ENCODE peak calls at places on chromosome 7, in five cellular contexts. U, V, A, D and J are unnamed samples.

GRCh38 chr7:124784879-124785818 is 19.6 kb upstream of the GPR37 start:
- DNase-seq in A (peak; percentile 14), V (peak; percentile 27), U (peak; percentile 21), D (peak; percentile 21), J (peak; percentile 75)

GRCh38 chr7:157193274-157193673 is 54.5 kb downstream of the UBE3C start:
- DNase-seq in A (no peak), D (no peak), U (no peak), V (no peak), J (no peak)

GRCh38 chr7:91126762-91127161 is 137.5 kb upstream of the FZD1 start:
- DNase-seq in U (no peak), V (no peak), A (no peak), D (no peak), J (no peak)

GRCh38 chr7:159109092-159110035 is 35.3 kb downstream of the VIPR2 start:
- DNase-seq in A (no peak), D (no peak), V (no peak), U (no peak), J (no peak)

GRCh38 chr7:50393547-50394252 is 56.5 kb downstream of the FIGNL1 start:
- DNase-seq in D (no peak), A (no peak), V (no peak), U (no peak), J (no peak)

GRCh38 chr7:69814421-69814962 is 216.2 kb downstream of the AUTS2 start:
- DNase-seq in U (no peak), A (peak; percentile 8), D (peak; percentile 12), V (no peak), J (peak; percentile 37)

GRCh38 chr7:133850497-133851070 is 276.6 kb upstream of the LRGUK start:
- DNase-seq in D (no peak), U (no peak), V (no peak), A (no peak), J (no peak)

GRCh38 chr7:6608081-6608480 is 7.3 kb upstream of the ZNF853 start:
- DNase-seq in V (no peak), A (no peak), D (no peak), U (no peak), J (no peak)

GRCh38 chr7:27241189-27242045 is 1.2 kb upstream of the EVX1 start:
- DNase-seq in A (no peak), U (no peak), D (no peak), V (no peak), J (no peak)

GRCh38 chr7:1288390-1288995 is 55.8 kb downstream of the UNCX start:
- DNase-seq in V (no peak), U (no peak), D (no peak), A (no peak), J (no peak)

GRCh38 chr7:108805808-108806397 is 236.2 kb downstream of the DNAJB9 start:
- DNase-seq in U (peak; percentile 43), A (peak; percentile 18), D (no peak), V (no peak), J (no peak)

GRCh38 chr7:115368998-115369397 is 447.1 kb downstream of the MDFIC start:
- DNase-seq in A (no peak), U (no peak), D (no peak), V (no peak), J (no peak)

GRCh38 chr7:141941075-141941474 is 5.7 kb downstream of the CLEC5A start:
- DNase-seq in A (no peak), V (no peak), U (no peak), D (no peak), J (no peak)

GRCh38 chr7:100974021-100974420 is 4.7 kb downstream of the MUC12 start:
- DNase-seq in V (no peak), D (no peak), A (no peak), U (no peak), J (no peak)

GRCh38 chr7:151432658-151433521 is 7.1 kb downstream of the CRYGN start:
- DNase-seq in D (no peak), U (peak; percentile 49), V (no peak), A (no peak), J (no peak)

GRCh38 chr7:131327049-131327625 is 539 bp upstream of the MKLN1 start:
- DNase-seq in A (peak; percentile 43), D (peak; percentile 48), V (no peak), U (peak; percentile 64), J (peak; percentile 82)

GRCh38 chr7:110253083-110253482 is 837.8 kb upstream of the LRRN3 start:
- DNase-seq in U (no peak), A (no peak), D (no peak), V (no peak), J (peak; percentile 20)

GRCh38 chr7:103988468-103989199 is 824 bp downstream of the RELN start:
- DNase-seq in V (no peak), D (no peak), A (no peak), U (no peak), J (peak; percentile 46)

GRCh38 chr7:4797858-4798705 is 22.7 kb downstream of the AP5Z1 start:
- DNase-seq in U (peak; percentile 73), V (peak; percentile 67), A (no peak), D (peak; percentile 41), J (peak; percentile 45)

GRCh38 chr7:15707570-15707969 is 21.1 kb upstream of the MEOX2 start:
- DNase-seq in A (no peak), V (no peak), U (no peak), D (no peak), J (no peak)

GRCh38 chr7:2470204-2471021 is 5.8 kb downstream of the GRIFIN start:
- DNase-seq in D (no peak), V (no peak), A (no peak), U (no peak), J (no peak)